ENCODE peak calls at places on chromosomes 13 and 19, in four cellular contexts. One of them, this sample, is unnamed.
A peak's percentile ranks its signal among the peaks of the same experiment; 100 is the strongest.

GRCh38 chr19:45156231-45156630 is 4.6 kb downstream of the NKPD1 start:
- DNase-seq in stimulated activated CD4-positive, alpha-beta T cell treated with anti-CD3 and anti-CD28 coated beads, Interleukin-1b, Interleukin-23, amount 100 ng/mL, for 24 hours: no peak
- DNase-seq in activated CD4-positive, CD25-positive, alpha-beta regulatory T cell: no peak
- DNase-seq in HFF-Myc: no peak
- DNase-seq in this sample: no peak

GRCh38 chr13:19596086-19596485 is 34.8 kb upstream of the TPTE2 start:
- DNase-seq in stimulated activated CD4-positive, alpha-beta T cell treated with anti-CD3 and anti-CD28 coated beads, Interleukin-1b, Interleukin-23, amount 100 ng/mL, for 24 hours: no peak
- DNase-seq in activated CD4-positive, CD25-positive, alpha-beta regulatory T cell: no peak
- DNase-seq in HFF-Myc: no peak
- DNase-seq in this sample: no peak

GRCh38 chr13:94248454-94249233 is 230.8 kb downstream of the DCT start:
- DNase-seq in stimulated activated CD4-positive, alpha-beta T cell treated with anti-CD3 and anti-CD28 coated beads, Interleukin-1b, Interleukin-23, amount 100 ng/mL, for 24 hours: no peak
- DNase-seq in activated CD4-positive, CD25-positive, alpha-beta regulatory T cell: no peak
- DNase-seq in HFF-Myc: no peak
- DNase-seq in this sample: no peak

GRCh38 chr19:33831835-33832234 is 35.2 kb downstream of the KCTD15 start:
- DNase-seq in stimulated activated CD4-positive, alpha-beta T cell treated with anti-CD3 and anti-CD28 coated beads, Interleukin-1b, Interleukin-23, amount 100 ng/mL, for 24 hours: no peak
- DNase-seq in activated CD4-positive, CD25-positive, alpha-beta regulatory T cell: no peak
- DNase-seq in HFF-Myc: no peak
- DNase-seq in this sample: no peak

GRCh38 chr13:47499358-47500150 is 501.5 kb downstream of the SUCLA2 start:
- DNase-seq in stimulated activated CD4-positive, alpha-beta T cell treated with anti-CD3 and anti-CD28 coated beads, Interleukin-1b, Interleukin-23, amount 100 ng/mL, for 24 hours: no peak
- DNase-seq in activated CD4-positive, CD25-positive, alpha-beta regulatory T cell: no peak
- DNase-seq in HFF-Myc: peak; percentile 67
- DNase-seq in this sample: no peak

GRCh38 chr13:113393572-113394503 is 29.9 kb upstream of the GRTP1 start:
- DNase-seq in stimulated activated CD4-positive, alpha-beta T cell treated with anti-CD3 and anti-CD28 coated beads, Interleukin-1b, Interleukin-23, amount 100 ng/mL, for 24 hours: peak; percentile 78
- DNase-seq in activated CD4-positive, CD25-positive, alpha-beta regulatory T cell: peak; percentile 79
- DNase-seq in HFF-Myc: no peak
- DNase-seq in this sample: peak; percentile 91

GRCh38 chr13:48162182-48162581 is 67.3 kb upstream of the MED4 start:
- DNase-seq in stimulated activated CD4-positive, alpha-beta T cell treated with anti-CD3 and anti-CD28 coated beads, Interleukin-1b, Interleukin-23, amount 100 ng/mL, for 24 hours: no peak
- DNase-seq in activated CD4-positive, CD25-positive, alpha-beta regulatory T cell: no peak
- DNase-seq in HFF-Myc: no peak
- DNase-seq in this sample: no peak

GRCh38 chr13:104900186-104900817 is 1635.2 kb downstream of the EFNB2 start:
- DNase-seq in stimulated activated CD4-positive, alpha-beta T cell treated with anti-CD3 and anti-CD28 coated beads, Interleukin-1b, Interleukin-23, amount 100 ng/mL, for 24 hours: no peak
- DNase-seq in activated CD4-positive, CD25-positive, alpha-beta regulatory T cell: no peak
- DNase-seq in HFF-Myc: no peak
- DNase-seq in this sample: no peak

GRCh38 chr13:35954207-35954560 is 177.0 kb downstream of the DCLK1 start:
- DNase-seq in stimulated activated CD4-positive, alpha-beta T cell treated with anti-CD3 and anti-CD28 coated beads, Interleukin-1b, Interleukin-23, amount 100 ng/mL, for 24 hours: no peak
- DNase-seq in activated CD4-positive, CD25-positive, alpha-beta regulatory T cell: no peak
- DNase-seq in HFF-Myc: no peak
- DNase-seq in this sample: no peak

GRCh38 chr13:30700364-30700763 is 35.0 kb upstream of the ALOX5AP start:
- DNase-seq in stimulated activated CD4-positive, alpha-beta T cell treated with anti-CD3 and anti-CD28 coated beads, Interleukin-1b, Interleukin-23, amount 100 ng/mL, for 24 hours: no peak
- DNase-seq in activated CD4-positive, CD25-positive, alpha-beta regulatory T cell: no peak
- DNase-seq in HFF-Myc: no peak
- DNase-seq in this sample: no peak

GRCh38 chr19:3683866-3684816 is 16.1 kb downstream of the PIP5K1C start:
- DNase-seq in stimulated activated CD4-positive, alpha-beta T cell treated with anti-CD3 and anti-CD28 coated beads, Interleukin-1b, Interleukin-23, amount 100 ng/mL, for 24 hours: no peak
- DNase-seq in activated CD4-positive, CD25-positive, alpha-beta regulatory T cell: no peak
- DNase-seq in HFF-Myc: no peak
- DNase-seq in this sample: peak; percentile 38

GRCh38 chr13:66405908-66406802 is 824.0 kb downstream of the PCDH9 start:
- DNase-seq in stimulated activated CD4-positive, alpha-beta T cell treated with anti-CD3 and anti-CD28 coated beads, Interleukin-1b, Interleukin-23, amount 100 ng/mL, for 24 hours: no peak
- DNase-seq in activated CD4-positive, CD25-positive, alpha-beta regulatory T cell: no peak
- DNase-seq in HFF-Myc: no peak
- DNase-seq in this sample: no peak

GRCh38 chr13:113426591-113426986 is 26.7 kb downstream of the ADPRHL1 start:
- DNase-seq in stimulated activated CD4-positive, alpha-beta T cell treated with anti-CD3 and anti-CD28 coated beads, Interleukin-1b, Interleukin-23, amount 100 ng/mL, for 24 hours: no peak
- DNase-seq in activated CD4-positive, CD25-positive, alpha-beta regulatory T cell: no peak
- DNase-seq in HFF-Myc: no peak
- DNase-seq in this sample: peak; percentile 21

GRCh38 chr13:102708211-102708610 is 13.4 kb upstream of the METTL21C start:
- DNase-seq in stimulated activated CD4-positive, alpha-beta T cell treated with anti-CD3 and anti-CD28 coated beads, Interleukin-1b, Interleukin-23, amount 100 ng/mL, for 24 hours: no peak
- DNase-seq in activated CD4-positive, CD25-positive, alpha-beta regulatory T cell: no peak
- DNase-seq in HFF-Myc: no peak
- DNase-seq in this sample: no peak

GRCh38 chr19:47379398-47379938 is 30.4 kb downstream of the DHX34 start:
- DNase-seq in stimulated activated CD4-positive, alpha-beta T cell treated with anti-CD3 and anti-CD28 coated beads, Interleukin-1b, Interleukin-23, amount 100 ng/mL, for 24 hours: no peak
- DNase-seq in activated CD4-positive, CD25-positive, alpha-beta regulatory T cell: no peak
- DNase-seq in HFF-Myc: no peak
- DNase-seq in this sample: no peak

GRCh38 chr19:41264581-41265375 is 606 bp downstream of the HNRNPUL1 start:
- DNase-seq in stimulated activated CD4-positive, alpha-beta T cell treated with anti-CD3 and anti-CD28 coated beads, Interleukin-1b, Interleukin-23, amount 100 ng/mL, for 24 hours: peak; percentile 71
- DNase-seq in activated CD4-positive, CD25-positive, alpha-beta regulatory T cell: peak; percentile 33
- DNase-seq in HFF-Myc: no peak
- DNase-seq in this sample: peak; percentile 81

GRCh38 chr19:19615086-19615485 is 3.4 kb downstream of the PBX4 start:
- DNase-seq in stimulated activated CD4-positive, alpha-beta T cell treated with anti-CD3 and anti-CD28 coated beads, Interleukin-1b, Interleukin-23, amount 100 ng/mL, for 24 hours: no peak
- DNase-seq in activated CD4-positive, CD25-positive, alpha-beta regulatory T cell: no peak
- DNase-seq in HFF-Myc: no peak
- DNase-seq in this sample: no peak

GRCh38 chr19:5407356-5407755 is 47.9 kb upstream of the ZNRF4 start:
- DNase-seq in stimulated activated CD4-positive, alpha-beta T cell treated with anti-CD3 and anti-CD28 coated beads, Interleukin-1b, Interleukin-23, amount 100 ng/mL, for 24 hours: no peak
- DNase-seq in activated CD4-positive, CD25-positive, alpha-beta regulatory T cell: no peak
- DNase-seq in HFF-Myc: peak; percentile 4
- DNase-seq in this sample: no peak

GRCh38 chr19:42440357-42441046 is 2.2 kb downstream of the CXCL17 start:
- DNase-seq in stimulated activated CD4-positive, alpha-beta T cell treated with anti-CD3 and anti-CD28 coated beads, Interleukin-1b, Interleukin-23, amount 100 ng/mL, for 24 hours: peak; percentile 77
- DNase-seq in activated CD4-positive, CD25-positive, alpha-beta regulatory T cell: peak; percentile 64
- DNase-seq in HFF-Myc: no peak
- DNase-seq in this sample: peak; percentile 77

GRCh38 chr13:114130708-114131580 is 1.5 kb downstream of the RASA3 start:
- DNase-seq in stimulated activated CD4-positive, alpha-beta T cell treated with anti-CD3 and anti-CD28 coated beads, Interleukin-1b, Interleukin-23, amount 100 ng/mL, for 24 hours: peak; percentile 42
- DNase-seq in activated CD4-positive, CD25-positive, alpha-beta regulatory T cell: peak; percentile 36
- DNase-seq in HFF-Myc: no peak
- DNase-seq in this sample: peak; percentile 80

This sample was measured in right cardiac atrium.